ENCODE peak calls at places on chromosomes 1 and 21, in four cellular contexts. H, K, Y and N are unnamed samples.

GRCh38 chr1:150299716-150300115 is 6.1 kb downstream of the MRPS21 start:
- DNase-seq in K (no peak), H (no peak), Y (no peak), N (no peak)

GRCh38 chr1:232845521-232845920 is 40.3 kb downstream of the MAP10 start:
- DNase-seq in K (no peak), Y (no peak), H (no peak), N (no peak)

GRCh38 chr1:94778808-94779207 is 41.3 kb upstream of the SLC44A3 start:
- DNase-seq in K (no peak), H (no peak), Y (no peak), N (no peak)

GRCh38 chr1:40868051-40868723 is 6.0 kb upstream of the CITED4 start:
- DNase-seq in Y (peak; percentile 87), K (peak; percentile 76), H (no peak), N (peak; percentile 89)

GRCh38 chr1:91763252-91763651 is 122.7 kb downstream of the TGFBR3 start:
- DNase-seq in K (no peak), Y (no peak), H (no peak), N (no peak)

GRCh38 chr1:44970317-44970716 is 16.1 kb downstream of the EIF2B3 start:
- DNase-seq in H (no peak), K (peak; percentile 71), Y (no peak), N (peak; percentile 55)

GRCh38 chr1:40416709-40417108 is 33.6 kb upstream of the ZFP69B start:
- DNase-seq in K (no peak), Y (no peak), H (no peak), N (no peak)

GRCh38 chr1:198687429-198687828 is 48.6 kb downstream of the PTPRC start:
- DNase-seq in Y (no peak), K (no peak), H (no peak), N (no peak)

GRCh38 chr1:119482517-119483425 is 24.2 kb upstream of the HSD3B1 start:
- DNase-seq in Y (no peak), H (no peak), K (no peak), N (no peak)

GRCh38 chr21:40120944-40121575 is 253.8 kb downstream of the PCP4 start:
- DNase-seq in Y (peak; percentile 2), K (peak; percentile 33), H (no peak), N (peak; percentile 8)

GRCh38 chr21:45935628-45936027 is 45.9 kb upstream of the COL6A1 start:
- DNase-seq in H (no peak), Y (no peak), K (peak; percentile 53), N (peak; percentile 51)

GRCh38 chr1:3779265-3779911 is 6.8 kb downstream of the SMIM1 start:
- DNase-seq in H (peak; percentile 31), Y (no peak), K (no peak), N (no peak)

GRCh38 chr1:234108921-234109320 is 204.4 kb downstream of the SLC35F3 start:
- DNase-seq in Y (no peak), H (no peak), K (peak; percentile 46), N (peak; percentile 20)

GRCh38 chr1:47725732-47726495 is 271.3 kb downstream of the TRABD2B start:
- DNase-seq in K (peak; percentile 70), H (peak; percentile 88), Y (peak; percentile 43), N (peak; percentile 76)

GRCh38 chr1:154476791-154477190 is 25.2 kb upstream of the TDRD10 start:
- DNase-seq in K (no peak), Y (no peak), H (no peak), N (no peak)

GRCh38 chr21:25215698-25216384 is 391.4 kb downstream of the MRPL39 start:
- DNase-seq in K (no peak), Y (no peak), H (no peak), N (no peak)

GRCh38 chr1:170271430-170271829 is 125.7 kb downstream of the NTMT2 start:
- DNase-seq in K (no peak), Y (no peak), H (no peak), N (no peak)

GRCh38 chr1:67749263-67749843 is 64.4 kb downstream of the GADD45A start:
- DNase-seq in K (no peak), Y (no peak), H (no peak), N (no peak)

GRCh38 chr1:224683981-224684380 is 67.9 kb downstream of the CNIH3 start:
- DNase-seq in H (no peak), Y (no peak), K (no peak), N (no peak)

GRCh38 chr1:206684478-206685255 is at the start of gene MAPKAPK2:
- DNase-seq in Y (no peak), H (peak; percentile 93), K (peak; percentile 59), N (peak; percentile 68)

GRCh38 chr1:73781257-73781656 is 416.7 kb downstream of the LRRIQ3 start:
- DNase-seq in Y (peak; percentile 7), K (peak; percentile 24), H (no peak), N (no peak)

GRCh38 chr21:27112186-27112585 is 145.3 kb upstream of the ADAMTS5 start:
- DNase-seq in H (no peak), K (no peak), Y (no peak), N (no peak)

GRCh38 chr1:95309031-95309459 is 75.0 kb downstream of the RWDD3 start:
- DNase-seq in K (peak; percentile 38), H (no peak), Y (peak; percentile 32), N (peak; percentile 56)

GRCh38 chr1:96842215-96842614 is 120.6 kb downstream of the PTBP2 start:
- DNase-seq in H (no peak), K (no peak), Y (no peak), N (peak; percentile 37)
- TF ChIP-seq CTCF in H (peak; percentile 16), K (peak; percentile 50), Y (peak; percentile 27), N (peak; percentile 43)

DNA sequence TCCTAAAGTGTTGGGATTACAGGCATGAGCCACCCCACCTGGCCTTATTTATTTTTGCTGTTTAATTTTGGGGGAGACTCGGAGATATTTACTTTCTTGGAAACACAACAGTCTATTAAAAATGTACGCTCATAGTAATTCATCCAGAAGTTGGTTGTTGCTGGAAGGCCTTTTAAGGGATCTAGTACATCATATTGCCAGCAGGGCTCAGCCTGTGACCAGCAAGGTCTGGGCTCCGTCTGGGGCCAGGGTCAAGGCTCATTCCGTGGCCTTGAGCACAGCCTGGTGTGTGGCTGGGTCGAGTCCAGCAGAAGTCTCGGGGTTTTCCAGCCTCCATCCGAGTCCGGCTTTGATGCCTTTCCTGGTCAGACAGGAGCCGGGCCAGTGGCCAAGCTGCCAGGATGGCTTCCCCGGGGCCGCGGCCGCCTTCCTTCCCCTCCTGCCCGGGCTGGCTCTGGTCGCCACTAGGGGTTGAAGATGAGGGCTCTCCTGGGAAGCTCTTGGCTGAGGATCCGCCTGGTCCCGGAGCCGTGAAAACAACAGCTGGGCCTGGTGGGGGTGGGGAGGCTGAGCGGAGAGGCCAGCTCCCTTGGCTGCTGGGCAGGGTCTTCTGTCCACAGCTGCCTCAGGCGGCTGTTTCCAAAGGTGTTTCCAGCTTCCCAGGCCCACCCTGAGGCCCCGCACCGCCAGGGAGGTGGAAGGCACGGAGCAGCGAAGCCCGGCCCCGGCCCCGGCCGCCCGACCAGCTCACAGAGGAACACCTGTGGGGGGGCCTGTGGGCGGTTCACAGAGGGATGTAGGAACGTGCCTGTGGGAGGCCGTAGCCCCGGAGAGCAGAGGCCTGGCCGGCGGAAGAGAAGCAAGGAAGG is 5.1 kb upstream of the VWA1 start:
- DNase-seq in K (peak; percentile 67), H (peak; percentile 95), Y (peak; percentile 53), N (peak; percentile 91)
- H3K4me3 ChIP-seq in K (no peak overlapping the region), H (no peak overlapping the region), Y (peak overlapping the region; percentile 88), N (no peak overlapping the region)

GRCh38 chr1:83882906-83883305 is 116.0 kb downstream of the TTLL7 start:
- DNase-seq in Y (no peak), H (no peak), K (peak; percentile 58), N (peak; percentile 93)
- TF ChIP-seq CTCF in Y (no peak), H (no peak), K (peak; percentile 21), N (peak; percentile 63)

GRCh38 chr1:99004270-99005141 is at the start of gene PLPPR5:
- DNase-seq in K (no peak), Y (no peak), H (peak; percentile 59), N (peak; percentile 6)

GRCh38 chr1:99007366-99007765 is 2.7 kb upstream of the PLPPR5 start:
- DNase-seq in Y (no peak), H (no peak), K (no peak), N (no peak)

GRCh38 chr1:99003911-99004269 is 771 bp downstream of the PLPPR5 start:
- DNase-seq in H (peak; percentile 62), Y (no peak), K (no peak), N (no peak)

GRCh38 chr1:99005142-99005491 is 456 bp upstream of the PLPPR5 start:
- DNase-seq in Y (no peak), K (no peak), H (peak; percentile 51), N (no peak)

GRCh38 chr1:99005537-99005942 is 879 bp upstream of the PLPPR5 start:
- DNase-seq in Y (no peak), K (no peak), H (no peak), N (no peak)
- H3K4me3 ChIP-seq in Y (no peak overlapping the region), K (no peak overlapping the region), H (no peak overlapping the region), N (no peak overlapping the region)

DNA sequence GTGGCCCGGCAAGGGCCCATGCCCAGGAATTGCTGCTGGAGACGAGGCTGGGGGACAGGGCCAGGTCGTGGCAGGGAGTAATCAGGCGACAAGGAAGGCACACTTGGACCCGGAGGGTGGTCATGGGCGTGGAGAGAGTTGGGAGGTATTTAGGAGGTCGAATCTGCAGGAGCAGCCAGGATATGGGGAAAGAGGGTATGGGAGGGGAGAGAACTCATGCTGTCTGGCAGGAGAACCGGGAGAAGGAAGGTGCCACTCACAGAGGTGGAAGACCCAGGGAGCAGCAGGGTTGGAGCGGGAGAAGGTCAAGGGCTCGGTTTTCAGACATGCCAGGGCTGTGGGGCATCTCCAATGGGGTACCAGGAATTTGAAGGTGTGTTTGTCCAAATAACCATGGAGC is 111.4 kb downstream of the SPSB1 start:
- DNase-seq in K (no peak), Y (no peak), H (peak; percentile 50), N (no peak)
- TF ChIP-seq CTCF in K (no peak), Y (no peak), H (no peak), N (no peak)

DNA sequence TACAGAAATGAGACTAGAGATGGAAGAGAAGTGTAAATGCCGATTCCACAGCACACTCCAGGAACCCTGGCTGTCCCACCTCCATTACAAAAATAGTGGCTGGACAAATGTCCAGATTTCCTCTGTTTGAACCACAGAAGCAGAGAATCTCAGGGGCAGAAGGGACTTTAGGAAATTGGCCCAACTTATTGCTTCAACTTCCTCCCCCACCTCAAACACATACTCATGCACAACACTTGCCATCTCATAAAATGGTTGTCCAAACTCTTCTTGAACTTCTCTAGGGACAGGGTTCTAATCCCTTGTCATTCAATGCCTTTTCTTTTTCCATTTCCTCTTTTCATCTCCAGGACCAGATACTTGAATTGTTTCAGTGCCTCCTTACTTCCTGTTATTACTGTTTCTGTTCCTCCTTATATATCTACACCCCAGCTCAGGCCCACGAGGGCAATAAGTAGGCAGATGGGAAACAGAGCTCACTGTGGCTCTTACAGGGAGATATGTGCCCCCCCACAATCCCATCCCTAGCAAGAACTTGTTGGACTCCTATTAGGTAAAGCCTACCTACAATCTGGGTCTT is 8.5 kb upstream of the B4GALT3 start:
- DNase-seq in H (peak; percentile 29), Y (no peak), K (no peak), N (peak; percentile 17)
- H3K4me3 ChIP-seq in H (no peak overlapping the region), Y (no peak overlapping the region), K (no peak overlapping the region), N (no peak overlapping the region)

DNA sequence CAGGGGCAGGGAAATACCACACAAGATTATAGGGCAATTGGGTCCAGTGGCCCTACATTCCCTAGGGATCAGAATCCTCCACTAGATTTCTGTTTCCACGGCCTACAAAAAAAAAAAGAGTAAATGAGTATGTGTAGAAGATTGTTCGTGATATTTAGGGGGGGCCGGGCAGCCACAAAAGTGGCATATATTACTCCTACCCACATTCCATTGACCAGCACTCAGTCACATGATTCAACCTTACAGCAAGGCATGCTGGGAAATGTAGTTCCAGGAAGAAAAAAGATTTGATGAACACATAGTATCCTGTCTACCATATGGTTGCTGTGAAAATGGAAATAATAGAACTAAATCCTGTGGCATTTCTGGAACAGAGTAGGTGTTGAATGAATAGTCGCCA is 43.4 kb upstream of the GJB5 start:
- DNase-seq in H (no peak), K (no peak), Y (no peak), N (no peak)
- TF ChIP-seq CTCF in H (no peak), K (no peak), Y (no peak), N (no peak)